ENCODE peak calls at places on chromosome 7, in ten cellular contexts. N is right atrium auricular region; P is heart right ventricle; R is psoas muscle; S is activated CD8-positive, alpha-beta T cell treated with anti-CD3 and anti-CD28 coated beads for 36 hours; U is cardiac fibroblast; A is A673; Z is lower lobe of right lung; I is BE2C; G is AG04449. V is an unnamed sample.

GRCh38 chr7:123115331-123115730 is 84.4 kb downstream of the SLC13A1 start:
- DNase-seq in U (no peak), Z (no peak), I (no peak), G (no peak), S (no peak), P (no peak), R (no peak), N (no peak), A (no peak), V (no peak)

GRCh38 chr7:78125884-78126283 is 327.3 kb downstream of the PHTF2 start:
- DNase-seq in I (no peak), A (no peak), U (peak; percentile 39), Z (no peak), S (no peak), R (no peak), G (no peak), P (no peak), N (no peak), V (no peak)

GRCh38 chr7:55439627-55440026 is 74.5 kb downstream of the LANCL2 start:
- DNase-seq in I (peak; percentile 28), A (no peak), Z (no peak), U (peak; percentile 31), P (no peak), G (no peak), S (peak; percentile 12), N (no peak), R (no peak), V (no peak)

GRCh38 chr7:106542550-106543220 is 118.3 kb downstream of the CCDC71L start:
- DNase-seq in P (no peak), I (peak; percentile 73), R (no peak), G (peak; percentile 70), N (peak; percentile 70), A (peak; percentile 79), Z (no peak), S (peak; percentile 70), U (peak; percentile 94), V (peak; percentile 64)

GRCh38 chr7:90897961-90898469 is 301.9 kb downstream of the CDK14 start:
- DNase-seq in R (no peak), N (no peak), U (no peak), A (no peak), P (no peak), S (no peak), I (no peak), Z (no peak), G (no peak), V (no peak)

GRCh38 chr7:148151778-148152177 is 438.8 kb upstream of the C7orf33 start:
- DNase-seq in Z (no peak), U (no peak), P (no peak), S (no peak), R (no peak), A (no peak), G (no peak), I (no peak), N (no peak), V (no peak)

GRCh38 chr7:117320523-117320922 is 2.3 kb downstream of the WNT2 start:
- DNase-seq in S (no peak), A (no peak), I (no peak), R (no peak), G (no peak), Z (no peak), N (no peak), U (no peak), P (no peak), V (no peak)

GRCh38 chr7:131945313-131945831 is 388.9 kb upstream of the PODXL start:
- DNase-seq in S (peak; percentile 54), P (peak; percentile 47), A (peak; percentile 77), I (peak; percentile 83), U (peak; percentile 34), R (peak; percentile 68), N (no peak), G (no peak), Z (peak; percentile 51), V (peak; percentile 72)

GRCh38 chr7:27586825-27587224 is 75.9 kb downstream of the HIBADH start:
- DNase-seq in Z (no peak), I (peak; percentile 75), G (no peak), N (no peak), S (no peak), U (no peak), P (peak; percentile 14), R (peak; percentile 80), A (peak; percentile 6), V (peak; percentile 52)

GRCh38 chr7:117458977-117459583 is 20.7 kb upstream of the CFTR start:
- DNase-seq in I (no peak), G (no peak), R (no peak), A (peak; percentile 56), S (no peak), P (no peak), Z (no peak), U (peak; percentile 57), N (no peak), V (peak; percentile 22)

GRCh38 chr7:37283701-37284100 is 165.0 kb downstream of the ELMO1 start:
- DNase-seq in A (no peak), S (no peak), P (no peak), R (no peak), N (no peak), U (no peak), I (no peak), Z (no peak), G (no peak), V (no peak)

GRCh38 chr7:37284285-37284684 is 164.4 kb downstream of the ELMO1 start:
- DNase-seq in Z (no peak), I (no peak), N (no peak), S (no peak), G (no peak), P (no peak), A (no peak), U (no peak), R (no peak), V (no peak)

GRCh38 chr7:37282927-37283326 is 165.7 kb downstream of the ELMO1 start:
- DNase-seq in P (no peak), Z (no peak), U (no peak), G (no peak), A (no peak), N (no peak), I (no peak), S (no peak), R (no peak), V (no peak)

GRCh38 chr7:37285701-37286475 is 162.8 kb downstream of the ELMO1 start:
- DNase-seq in I (no peak), G (no peak), A (no peak), R (no peak), S (no peak), N (no peak), P (no peak), Z (no peak), U (no peak), V (no peak)

DNA sequence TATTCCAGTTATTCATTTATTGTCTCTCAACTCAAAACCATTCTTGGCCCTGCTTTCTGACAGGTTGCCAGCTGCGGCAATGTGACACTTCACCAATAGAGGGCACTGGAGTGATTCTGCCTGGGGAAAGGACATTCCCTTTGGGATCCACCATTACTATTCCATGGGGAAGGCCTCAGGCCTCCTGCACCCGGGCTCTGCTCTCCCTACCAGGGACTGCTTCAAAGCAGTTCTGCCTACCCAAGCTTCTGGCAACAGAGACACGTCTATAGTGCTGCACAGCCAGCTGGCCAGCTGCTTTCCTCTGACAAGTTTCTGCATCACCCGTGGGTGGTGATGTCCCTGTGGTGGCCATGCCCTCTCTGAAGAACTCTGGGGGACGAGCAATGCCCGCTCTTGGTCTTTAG is 163.9 kb downstream of the ELMO1 start:
- DNase-seq in G (no peak), P (peak; percentile 61), S (peak; percentile 36), I (peak; percentile 67), A (peak; percentile 57), R (no peak), U (no peak), Z (peak; percentile 59), N (peak; percentile 82), V (peak; percentile 52)
- TF ChIP-seq CTCF in G (no peak), P (peak; percentile 82), S (peak; percentile 86), I (peak; percentile 96), A (peak; percentile 88), R (peak; percentile 52), U (peak; percentile 26), Z (peak; percentile 73), N (peak; percentile 71), V (peak; percentile 88)

GRCh38 chr7:80236696-80237095 is 102.1 kb downstream of the GNAI1 start:
- DNase-seq in G (no peak), Z (no peak), S (no peak), R (no peak), A (no peak), N (no peak), I (no peak), P (no peak), U (no peak), V (no peak)
- TF ChIP-seq CTCF in G (no peak), Z (no peak), S (no peak), R (no peak), A (no peak), N (no peak), I (no peak), P (no peak), U (no peak), V (no peak)

GRCh38 chr7:140697447-140698143 is 1.1 kb downstream of the NDUFB2 start:
- DNase-seq in I (no peak), S (no peak), R (no peak), U (peak; percentile 56), Z (no peak), N (no peak), P (no peak), G (no peak), A (no peak), V (no peak)
- TF ChIP-seq CTCF in I (no peak), S (no peak), R (no peak), U (no peak), Z (no peak), N (no peak), P (no peak), G (no peak), A (no peak), V (no peak)

GRCh38 chr7:115558186-115558585 is 472.4 kb downstream of the TFEC start:
- DNase-seq in S (no peak), A (peak; percentile 3), Z (no peak), U (peak; percentile 25), G (peak; percentile 16), N (no peak), P (no peak), R (no peak), I (no peak), V (no peak)

GRCh38 chr7:115559877-115560276 is 470.7 kb downstream of the TFEC start:
- DNase-seq in P (no peak), G (no peak), N (no peak), R (no peak), I (no peak), U (no peak), S (no peak), Z (no peak), A (no peak), V (no peak)

DNA sequence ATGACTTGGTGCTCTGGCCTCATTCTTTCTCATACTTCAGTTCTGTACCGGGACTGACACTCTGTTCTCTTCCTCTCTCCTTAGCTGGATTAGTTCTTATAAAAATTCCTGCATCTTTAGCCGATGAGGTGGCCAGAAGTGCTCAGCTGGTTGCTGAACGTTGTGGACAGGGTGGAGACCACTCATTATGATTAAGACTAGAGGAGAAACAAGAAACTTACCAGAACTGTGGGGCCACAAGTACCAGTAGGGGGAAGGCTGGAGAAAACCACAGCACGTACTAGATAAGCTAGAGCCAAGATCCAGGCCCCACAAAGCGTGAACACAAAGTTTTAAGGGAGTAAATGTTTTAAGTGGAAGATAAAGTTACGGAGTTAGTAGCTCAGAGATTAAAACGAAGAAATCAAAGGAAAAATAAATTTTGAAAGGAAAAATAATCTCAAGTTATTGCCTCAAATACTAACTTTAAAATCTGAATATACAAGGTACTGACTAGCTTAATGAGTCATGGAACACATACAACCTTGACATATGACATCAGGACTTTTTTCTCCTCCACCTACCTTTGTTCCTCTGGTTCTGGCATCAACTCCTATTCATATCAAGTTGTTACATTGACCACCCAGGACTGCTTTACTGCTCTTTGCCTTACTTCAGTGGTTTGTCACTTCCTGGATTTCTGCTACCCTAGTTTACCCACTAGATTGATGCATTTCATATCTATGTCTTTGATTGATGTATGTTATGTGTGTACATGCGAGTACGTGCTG is 469.0 kb downstream of the TFEC start:
- DNase-seq in Z (no peak), I (no peak), S (no peak), P (no peak), A (no peak), N (no peak), R (no peak), U (peak; percentile 58), G (peak; percentile 12), V (no peak)
- TF ChIP-seq CTCF in Z (no peak), I (no peak), S (no peak), P (no peak), A (no peak), N (no peak), R (no peak), U (no peak), G (no peak), V (no peak)

V was measured in GM10248.